ENCODE peak calls at places on chromosome 15, in seven cellular contexts. T is iPS DF 6.9; U is uterus; Z is ovary; S is CD8-positive, alpha-beta T cell; I is trophoblast cell; A is SJSA1. R is an unnamed sample. For H3K27me3, the result is how much of the 10 kb centered on the place peaks cover.

GRCh38 chr15:64456634-64457108 is 3.7 kb upstream of the ZNF609 start:
- DNase-seq in A (no peak), S (no peak), Z (no peak), T (no peak), U (no peak), I (peak), R (no peak)

GRCh38 chr15:57376695-57377477 is 581 bp downstream of the CGNL1 start:
- DNase-seq in A (no peak), S (no peak), Z (peak), I (peak), T (no peak), U (peak), R (no peak)

GRCh38 chr15:91589360-91589759 is 264.1 kb upstream of the SLCO3A1 start:
- DNase-seq in Z (no peak), T (no peak), U (no peak), I (no peak), S (no peak), A (no peak), R (no peak)

GRCh38 chr15:45205192-45205591 is 17.4 kb upstream of the SHF start:
- DNase-seq in I (peak), S (peak), U (no peak), A (no peak), T (no peak), Z (peak), R (peak)

GRCh38 chr15:67125589-67126502 is 60.4 kb downstream of the SMAD3 start:
- DNase-seq in A (peak), Z (peak), S (no peak), U (peak), I (peak), T (no peak), R (no peak)

GRCh38 chr15:25183581-25184330 is 229.0 kb downstream of the SNRPN start:
- DNase-seq in I (no peak), U (no peak), T (no peak), S (peak), A (peak), Z (peak), R (no peak)

GRCh38 chr15:48402778-48403177 is 71.5 kb downstream of the DUT start:
- DNase-seq in Z (no peak), A (no peak), T (no peak), I (peak), U (no peak), S (no peak), R (no peak)

GRCh38 chr15:79027532-79028410 is 62.8 kb downstream of the RASGRF1 start:
- DNase-seq in U (no peak), S (no peak), T (no peak), I (no peak), A (no peak), Z (no peak), R (no peak)

GRCh38 chr15:29870495-29871151 is 48.4 kb upstream of the TJP1 start:
- DNase-seq in U (peak), A (no peak), Z (peak), T (no peak), I (peak), S (no peak), R (no peak)

GRCh38 chr15:25176616-25176923 is 221.8 kb downstream of the SNRPN start:
- DNase-seq in T (no peak), U (peak), Z (no peak), A (peak), S (no peak), I (no peak), R (no peak)

GRCh38 chr15:70488002-70488605 is 275.3 kb downstream of the UACA start:
- DNase-seq in U (peak), I (peak), T (peak), S (peak), A (peak), Z (peak), R (peak)

GRCh38 chr15:85592148-85592547 is 202.6 kb downstream of the KLHL25 start:
- DNase-seq in I (peak), U (no peak), Z (no peak), A (no peak), T (no peak), S (no peak), R (no peak)

GRCh38 chr15:31396881-31397560 is 70.4 kb downstream of the KLF13 start:
- DNase-seq in I (peak), U (peak), S (no peak), A (peak), T (peak), Z (peak), R (no peak)

GRCh38 chr15:50707878-50708427 is 21.4 kb upstream of the TRPM7 start:
- DNase-seq in A (no peak), U (no peak), Z (no peak), S (no peak), I (no peak), T (no peak), R (no peak)

GRCh38 chr15:50698101-50698500 is 11.5 kb upstream of the TRPM7 start:
- DNase-seq in Z (no peak), S (no peak), T (no peak), U (no peak), A (no peak), I (no peak), R (no peak)

GRCh38 chr15:50697109-50697797 is 10.7 kb upstream of the TRPM7 start:
- DNase-seq in T (no peak), U (no peak), S (no peak), Z (no peak), A (no peak), I (no peak), R (no peak)

GRCh38 chr15:50702762-50703334 is 16.3 kb upstream of the TRPM7 start:
- DNase-seq in A (no peak), T (no peak), Z (no peak), I (no peak), S (no peak), U (no peak), R (no peak)
- H3K27ac ChIP-seq in A (no peak), T (no peak), Z (no peak), I (no peak), S (no peak), U (no peak), R (no peak)

DNA sequence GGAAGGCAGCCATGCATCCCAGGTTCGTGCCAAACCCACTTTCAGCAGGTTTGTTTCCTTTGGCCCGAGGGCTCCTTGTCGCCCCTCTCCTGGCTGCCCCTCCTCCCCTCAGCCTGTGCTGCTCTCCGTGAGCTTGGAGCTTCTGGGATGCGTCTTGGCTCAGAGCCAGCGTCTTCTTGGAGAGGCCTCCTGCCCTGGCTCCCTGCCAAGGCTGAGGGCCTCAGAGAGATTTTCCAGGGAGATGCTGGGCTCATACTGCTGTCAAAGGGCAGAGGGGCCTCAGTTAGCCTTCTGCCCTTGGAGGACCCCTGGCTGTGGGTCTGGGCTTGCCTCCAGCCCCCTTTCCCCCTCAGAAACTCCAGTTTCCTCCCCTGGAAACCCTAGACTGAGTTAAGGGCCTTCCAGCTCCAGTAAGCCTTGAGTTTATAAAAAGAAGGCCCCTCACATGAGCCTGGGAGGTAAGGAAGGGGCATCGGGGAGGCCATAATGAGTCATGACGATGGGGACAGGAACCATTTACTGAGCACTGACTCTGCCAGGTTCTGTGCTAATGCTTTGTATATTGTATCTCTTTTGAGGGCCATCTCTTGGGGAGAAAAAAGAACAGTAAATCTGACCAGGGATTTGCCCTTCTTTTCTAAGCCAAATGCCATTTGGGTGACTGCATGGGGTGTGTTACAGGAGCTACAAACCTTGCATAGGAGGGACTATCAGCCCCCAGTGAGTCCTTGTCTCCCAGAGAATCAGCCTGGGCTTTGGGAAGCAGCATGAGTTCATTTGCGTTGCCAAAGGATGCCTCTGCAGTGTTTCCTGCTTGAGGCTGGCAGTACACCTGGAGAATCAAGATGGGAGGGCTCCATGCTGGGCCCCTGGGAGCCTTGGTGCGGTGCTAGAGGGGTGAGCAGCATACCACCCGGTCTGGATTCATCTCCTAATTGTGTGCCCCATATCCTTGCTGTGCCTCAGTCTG is 49.3 kb upstream of the POLG start:
- DNase-seq in I (no peak), U (peak), Z (peak), A (no peak), S (no peak), T (no peak), R (no peak)
- H3K27me3 ChIP-seq in I (under half), U (under half), Z (under half), A (under half), S (under half), T (half or more), R (under half)

GRCh38 chr15:81303241-81304225 is 20.4 kb downstream of the STARD5 start:
- DNase-seq in I (peak), A (no peak), Z (no peak), T (peak), U (no peak), S (peak), R (no peak)
- H3K27ac ChIP-seq in I (peak), A (no peak), Z (no peak), T (no peak), U (no peak), S (peak), R (no peak)

GRCh38 chr15:63046927-63047760 is 4.6 kb downstream of the TPM1 start:
- DNase-seq in I (peak), S (no peak), A (no peak), Z (no peak), U (no peak), T (no peak), R (no peak)
- H3K27me3 ChIP-seq in I (under half), S (under half), A (under half), Z (under half), U (under half), T (under half), R (under half)

GRCh38 chr15:40265875-40266274 is 17.0 kb downstream of the ANKRD63 start:
- DNase-seq in S (no peak), I (no peak), T (no peak), A (no peak), U (no peak), Z (no peak), R (no peak)

GRCh38 chr15:40265355-40265754 is 17.5 kb downstream of the ANKRD63 start:
- DNase-seq in U (no peak), S (no peak), Z (no peak), A (no peak), I (no peak), T (no peak), R (no peak)

GRCh38 chr15:40267670-40268069 is 15.2 kb downstream of the ANKRD63 start:
- DNase-seq in I (no peak), T (no peak), A (no peak), Z (no peak), U (no peak), S (no peak), R (no peak)

GRCh38 chr15:40264321-40265153 is 18.3 kb downstream of the ANKRD63 start:
- DNase-seq in T (no peak), Z (no peak), A (no peak), U (no peak), S (no peak), I (no peak), R (no peak)

DNA sequence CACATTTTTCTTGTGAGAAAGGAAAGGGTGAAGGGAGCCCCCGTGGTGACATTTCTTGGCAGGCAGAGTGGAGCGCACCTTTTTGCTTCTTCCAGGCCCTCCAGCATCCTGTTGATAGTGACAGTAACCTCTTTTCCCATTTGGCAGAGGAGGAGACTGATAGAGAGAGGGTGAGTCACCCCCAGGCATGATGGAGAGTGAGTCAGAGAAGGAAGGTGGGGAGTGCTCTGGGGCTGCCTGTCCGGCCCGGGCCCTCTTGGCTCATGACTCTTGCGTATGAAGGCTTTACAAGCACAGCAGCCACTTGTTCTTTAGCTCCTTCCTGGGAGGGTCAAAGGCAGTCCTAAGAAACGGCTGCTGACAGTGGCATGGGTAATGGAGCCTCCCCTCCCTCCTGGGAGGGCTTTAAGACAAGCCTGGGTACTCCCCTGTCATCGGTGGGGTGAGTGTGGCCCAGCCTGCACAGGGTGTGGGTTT is 16.0 kb downstream of the ANKRD63 start:
- DNase-seq in U (peak), A (peak), Z (peak), T (no peak), I (peak), S (no peak), R (no peak)
- H3K27ac ChIP-seq in U (peak), A (peak), Z (peak), T (no peak), I (peak), S (no peak), R (no peak)

GRCh38 chr15:96502196-96502595 is 171.7 kb downstream of the NR2F2 start:
- DNase-seq in U (no peak), I (no peak), T (no peak), Z (no peak), S (no peak), A (no peak), R (no peak)

GRCh38 chr15:96501362-96501761 is 170.9 kb downstream of the NR2F2 start:
- DNase-seq in S (no peak), T (no peak), A (no peak), Z (no peak), U (no peak), I (no peak), R (no peak)

GRCh38 chr15:96505014-96505413 is 174.5 kb downstream of the NR2F2 start:
- DNase-seq in Z (no peak), U (no peak), A (no peak), T (no peak), I (no peak), S (no peak), R (no peak)

GRCh38 chr15:96504371-96504770 is 173.9 kb downstream of the NR2F2 start:
- DNase-seq in U (no peak), I (peak), Z (no peak), A (no peak), T (no peak), S (no peak), R (no peak)

DNA sequence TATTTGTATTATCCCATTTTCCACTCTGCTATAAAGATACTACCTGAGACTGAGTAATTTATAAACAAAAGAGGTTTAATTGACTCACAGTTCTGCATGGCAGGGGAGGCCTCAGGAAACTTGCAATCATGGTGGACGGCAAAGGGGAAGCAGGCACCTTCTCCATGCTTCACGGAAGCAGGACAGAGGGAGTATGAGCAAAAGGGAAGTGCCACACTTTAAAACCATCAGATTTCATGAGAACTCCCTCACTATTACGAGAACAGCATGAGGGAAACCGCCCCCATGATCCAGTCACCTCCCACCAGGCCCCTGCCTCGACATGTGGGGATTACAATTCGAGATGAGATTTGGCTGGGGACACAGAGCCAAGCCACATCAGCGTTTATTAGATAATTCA is 172.8 kb downstream of the NR2F2 start:
- DNase-seq in Z (no peak), S (no peak), U (no peak), I (no peak), T (no peak), A (no peak), R (no peak)
- H3K27me3 ChIP-seq in Z (under half), S (under half), U (under half), I (under half), T (under half), A (under half), R (under half)

GRCh38 chr15:73922186-73923151 is 3.8 kb upstream of the LOXL1 start:
- DNase-seq in T (no peak), S (no peak), Z (peak), U (peak), I (peak), A (no peak), R (no peak)
- H3K27ac ChIP-seq in T (no peak), S (no peak), Z (peak), U (peak), I (no peak), A (no peak), R (no peak)

GRCh38 chr15:40038654-40039543 is at the start of gene SRP14:
- DNase-seq in Z (peak), U (peak), A (peak), I (peak), T (peak), S (peak), R (peak)
- H3K27me3 ChIP-seq in Z (under half), U (under half), A (under half), I (under half), T (under half), S (under half), R (under half)

DNA sequence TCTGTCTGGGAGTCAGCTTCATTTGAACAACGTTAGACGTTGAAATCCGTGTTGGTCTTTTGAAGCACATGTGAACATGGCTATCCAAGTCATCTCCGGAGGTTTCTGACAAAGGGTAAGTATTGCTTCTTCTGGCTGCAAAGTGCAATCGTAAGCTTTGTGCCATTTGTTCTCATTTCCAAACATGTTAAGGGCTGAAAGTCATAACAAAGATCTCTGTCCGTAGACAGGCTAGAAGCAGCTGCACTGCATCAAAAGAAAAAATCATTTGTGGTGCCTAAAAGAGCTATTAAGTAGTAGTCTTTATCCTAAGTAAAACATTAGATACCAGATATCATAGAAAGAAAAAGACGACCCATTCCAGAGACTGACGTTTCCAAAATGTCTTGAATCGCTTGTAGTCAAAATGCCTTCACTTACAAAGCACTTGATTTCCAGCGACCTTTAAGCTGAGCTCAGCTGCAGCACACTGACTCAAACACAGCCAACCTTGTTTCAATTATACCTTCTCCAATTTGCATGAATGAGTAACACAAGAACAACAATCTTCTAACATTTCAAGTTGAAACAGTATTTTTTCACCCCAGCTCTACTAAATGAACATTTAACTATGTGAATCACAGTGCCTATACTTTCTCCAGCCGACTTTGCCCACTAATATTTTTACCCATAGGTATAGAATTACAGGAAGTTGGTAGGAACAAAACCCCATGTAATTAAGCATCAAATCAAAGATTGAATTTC is 76.6 kb downstream of the NEDD4 start:
- DNase-seq in U (no peak), Z (no peak), A (no peak), I (no peak), S (no peak), T (no peak), R (no peak)
- H3K27ac ChIP-seq in U (no peak), Z (no peak), A (peak), I (no peak), S (no peak), T (no peak), R (no peak)

GRCh38 chr15:96343529-96344072 is 13.1 kb downstream of the NR2F2 start:
- DNase-seq in S (no peak), U (no peak), T (no peak), Z (peak), I (no peak), A (no peak), R (no peak)
- H3K27me3 ChIP-seq in S (under half), U (under half), T (half or more), Z (under half), I (under half), A (under half), R (under half)

R was measured in CD8-positive, alpha-beta memory T cell.